ENCODE peak calls at places on chromosomes 6 and 20, in seven cellular contexts. One of them, this sample, is unnamed.

GRCh38 chr6:10720229-10720959 is 2.5 kb upstream of the TMEM14C start:
- DNase-seq in lower lobe of right lung: peak; percentile 74
- DNase-seq in H9: no peak
- DNase-seq in IMR-90: peak; percentile 17
- DNase-seq in CD4-positive, alpha-beta T cell: peak; percentile 52
- DNase-seq in K562: no peak
- DNase-seq in ovary: peak; percentile 54
- DNase-seq in this sample: peak; percentile 15

GRCh38 chr6:104186836-104187235 is 672.9 kb downstream of the HACE1 start:
- DNase-seq in IMR-90: no peak
- DNase-seq in lower lobe of right lung: no peak
- DNase-seq in ovary: no peak
- DNase-seq in K562: no peak
- DNase-seq in H9: no peak
- DNase-seq in CD4-positive, alpha-beta T cell: no peak
- DNase-seq in this sample: no peak

GRCh38 chr20:50442526-50442925 is 67.7 kb upstream of the PTPN1 start:
- DNase-seq in IMR-90: no peak
- DNase-seq in lower lobe of right lung: no peak
- DNase-seq in K562: no peak
- DNase-seq in ovary: no peak
- DNase-seq in H9: no peak
- DNase-seq in CD4-positive, alpha-beta T cell: no peak
- DNase-seq in this sample: no peak

GRCh38 chr20:32546918-32547752 is 38.0 kb downstream of the NOL4L start:
- DNase-seq in lower lobe of right lung: no peak
- DNase-seq in IMR-90: no peak
- DNase-seq in K562: no peak
- DNase-seq in H9: no peak
- DNase-seq in ovary: no peak
- DNase-seq in CD4-positive, alpha-beta T cell: no peak
- DNase-seq in this sample: no peak

GRCh38 chr6:148414836-148415235 is 72.2 kb downstream of the SASH1 start:
- DNase-seq in ovary: no peak
- DNase-seq in lower lobe of right lung: no peak
- DNase-seq in CD4-positive, alpha-beta T cell: no peak
- DNase-seq in H9: no peak
- DNase-seq in K562: no peak
- DNase-seq in IMR-90: peak; percentile 68
- DNase-seq in this sample: peak; percentile 68

GRCh38 chr6:142570221-142570671 is 268.4 kb downstream of the ADGRG6 start:
- DNase-seq in K562: no peak
- DNase-seq in CD4-positive, alpha-beta T cell: no peak
- DNase-seq in ovary: no peak
- DNase-seq in H9: no peak
- DNase-seq in IMR-90: peak; percentile 52
- DNase-seq in lower lobe of right lung: no peak
- DNase-seq in this sample: peak; percentile 58

GRCh38 chr6:142328070-142328469 is 26.3 kb downstream of the ADGRG6 start:
- DNase-seq in K562: no peak
- DNase-seq in IMR-90: no peak
- DNase-seq in lower lobe of right lung: no peak
- DNase-seq in CD4-positive, alpha-beta T cell: no peak
- DNase-seq in H9: no peak
- DNase-seq in ovary: no peak
- DNase-seq in this sample: no peak

GRCh38 chr20:43799150-43799711 is 72.4 kb upstream of the GTSF1L start:
- DNase-seq in H9: no peak
- DNase-seq in lower lobe of right lung: no peak
- DNase-seq in ovary: no peak
- DNase-seq in IMR-90: peak; percentile 37
- DNase-seq in K562: no peak
- DNase-seq in CD4-positive, alpha-beta T cell: no peak
- DNase-seq in this sample: no peak

GRCh38 chr6:165222315-165223025 is 86.9 kb downstream of the C6orf118 start:
- DNase-seq in H9: no peak
- DNase-seq in K562: no peak
- DNase-seq in CD4-positive, alpha-beta T cell: no peak
- DNase-seq in lower lobe of right lung: no peak
- DNase-seq in ovary: no peak
- DNase-seq in IMR-90: no peak
- DNase-seq in this sample: no peak

GRCh38 chr6:20056350-20056992 is 155.8 kb downstream of the MBOAT1 start:
- DNase-seq in IMR-90: peak; percentile 63
- DNase-seq in CD4-positive, alpha-beta T cell: no peak
- DNase-seq in ovary: no peak
- DNase-seq in lower lobe of right lung: no peak
- DNase-seq in K562: peak; percentile 38
- DNase-seq in H9: no peak
- DNase-seq in this sample: peak; percentile 38

GRCh38 chr6:139943391-139943790 is 568.9 kb upstream of the CITED2 start:
- DNase-seq in H9: no peak
- DNase-seq in CD4-positive, alpha-beta T cell: no peak
- DNase-seq in ovary: no peak
- DNase-seq in K562: no peak
- DNase-seq in lower lobe of right lung: no peak
- DNase-seq in IMR-90: peak; percentile 89
- DNase-seq in this sample: peak; percentile 56

GRCh38 chr6:73242001-73242400 is 16.7 kb upstream of the KHDC1L start:
- DNase-seq in ovary: no peak
- DNase-seq in K562: no peak
- DNase-seq in lower lobe of right lung: no peak
- DNase-seq in H9: no peak
- DNase-seq in IMR-90: no peak
- DNase-seq in CD4-positive, alpha-beta T cell: no peak
- DNase-seq in this sample: no peak

GRCh38 chr6:156994215-156995076 is 217.3 kb downstream of the ARID1B start:
- DNase-seq in K562: no peak
- DNase-seq in IMR-90: no peak
- DNase-seq in lower lobe of right lung: no peak
- DNase-seq in ovary: no peak
- DNase-seq in CD4-positive, alpha-beta T cell: no peak
- DNase-seq in H9: no peak
- DNase-seq in this sample: no peak

GRCh38 chr20:58019027-58019849 is 209.2 kb downstream of the ANKRD60 start:
- DNase-seq in K562: no peak
- DNase-seq in ovary: no peak
- DNase-seq in lower lobe of right lung: no peak
- DNase-seq in H9: peak; percentile 24
- DNase-seq in CD4-positive, alpha-beta T cell: no peak
- DNase-seq in IMR-90: peak; percentile 12
- DNase-seq in this sample: no peak

GRCh38 chr6:12504325-12504966 is 212.1 kb upstream of the PHACTR1 start:
- DNase-seq in H9: no peak
- DNase-seq in lower lobe of right lung: no peak
- DNase-seq in CD4-positive, alpha-beta T cell: no peak
- DNase-seq in ovary: no peak
- DNase-seq in IMR-90: peak; percentile 14
- DNase-seq in K562: peak; percentile 42
- DNase-seq in this sample: peak; percentile 32

GRCh38 chr6:155328539-155329459 is 14.5 kb upstream of the TFB1M start:
- DNase-seq in K562: no peak
- DNase-seq in lower lobe of right lung: peak; percentile 69
- DNase-seq in ovary: no peak
- DNase-seq in H9: no peak
- DNase-seq in CD4-positive, alpha-beta T cell: no peak
- DNase-seq in IMR-90: peak; percentile 12
- DNase-seq in this sample: no peak

GRCh38 chr6:132964101-132964867 is 149.9 kb downstream of the RPS12 start:
- DNase-seq in ovary: no peak
- DNase-seq in IMR-90: peak; percentile 87
- DNase-seq in K562: peak; percentile 32
- DNase-seq in CD4-positive, alpha-beta T cell: no peak
- DNase-seq in lower lobe of right lung: no peak
- DNase-seq in H9: no peak
- DNase-seq in this sample: no peak

DNA sequence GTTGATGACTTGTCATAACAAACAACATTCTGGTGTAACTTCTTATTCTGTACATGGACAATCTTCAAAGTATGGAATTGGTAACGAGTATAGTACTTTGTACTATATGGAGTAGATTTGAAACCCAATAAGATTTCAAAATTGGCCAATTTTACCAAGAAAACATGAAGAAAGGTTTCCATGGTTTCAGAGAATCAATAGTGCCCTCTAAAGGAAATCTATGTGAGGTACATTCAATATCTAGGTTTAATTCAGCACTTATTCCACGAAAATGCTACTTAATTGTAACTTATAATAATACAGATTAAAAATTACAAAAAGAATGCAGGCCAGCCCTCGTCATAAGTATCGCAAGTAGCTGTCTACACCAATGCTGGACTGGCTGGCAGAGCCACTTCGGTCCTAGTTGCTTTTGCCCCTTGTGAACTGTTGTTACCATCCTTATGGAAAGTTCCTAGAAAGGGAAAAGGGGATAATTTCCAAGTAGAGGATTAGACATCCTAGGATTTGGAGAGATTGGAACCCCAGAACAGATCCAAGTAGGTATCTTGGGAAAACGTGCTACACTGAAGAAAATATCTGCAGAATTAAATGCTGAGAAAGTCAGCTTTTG is 70.9 kb downstream of the LCA5 start:
- DNase-seq in CD4-positive, alpha-beta T cell: no peak
- DNase-seq in H9: no peak
- DNase-seq in lower lobe of right lung: no peak
- DNase-seq in IMR-90: peak; percentile 39
- DNase-seq in ovary: no peak
- DNase-seq in K562: no peak
- DNase-seq in this sample: peak; percentile 46
- TF ChIP-seq CTCF in CD4-positive, alpha-beta T cell: peak; percentile 30
- TF ChIP-seq CTCF in H9: peak; percentile 77
- TF ChIP-seq CTCF in lower lobe of right lung: peak; percentile 51
- TF ChIP-seq CTCF in IMR-90: peak; percentile 58
- TF ChIP-seq CTCF in ovary: no peak
- TF ChIP-seq CTCF in K562: no peak
- TF ChIP-seq CTCF in this sample: peak; percentile 62

GRCh38 chr6:144330017-144330416 is 44.9 kb downstream of the UTRN start:
- DNase-seq in lower lobe of right lung: no peak
- DNase-seq in H9: no peak
- DNase-seq in K562: no peak
- DNase-seq in CD4-positive, alpha-beta T cell: no peak
- DNase-seq in IMR-90: no peak
- DNase-seq in ovary: no peak
- DNase-seq in this sample: no peak
- H3K27ac ChIP-seq in lower lobe of right lung: peak overlapping the region; percentile 27
- H3K27ac ChIP-seq in H9: peak overlapping the region; percentile 93
- H3K27ac ChIP-seq in K562: no peak overlapping the region
- H3K27ac ChIP-seq in CD4-positive, alpha-beta T cell: no peak overlapping the region
- H3K27ac ChIP-seq in IMR-90: no peak overlapping the region
- H3K27ac ChIP-seq in ovary: no peak overlapping the region
- H3K27ac ChIP-seq in this sample: no peak overlapping the region

GRCh38 chr6:43334466-43335095 is 26.0 kb upstream of the CRIP3 start:
- DNase-seq in lower lobe of right lung: no peak
- DNase-seq in ovary: no peak
- DNase-seq in H9: peak; percentile 36
- DNase-seq in CD4-positive, alpha-beta T cell: no peak
- DNase-seq in IMR-90: peak; percentile 69
- DNase-seq in K562: peak; percentile 65
- DNase-seq in this sample: peak; percentile 58
- TF ChIP-seq CTCF in lower lobe of right lung: peak; percentile 50
- TF ChIP-seq CTCF in ovary: peak; percentile 19
- TF ChIP-seq CTCF in H9: peak; percentile 80
- TF ChIP-seq CTCF in CD4-positive, alpha-beta T cell: peak; percentile 54
- TF ChIP-seq CTCF in IMR-90: peak; percentile 69
- TF ChIP-seq CTCF in K562: peak; percentile 70
- TF ChIP-seq CTCF in this sample: peak; percentile 57

DNA sequence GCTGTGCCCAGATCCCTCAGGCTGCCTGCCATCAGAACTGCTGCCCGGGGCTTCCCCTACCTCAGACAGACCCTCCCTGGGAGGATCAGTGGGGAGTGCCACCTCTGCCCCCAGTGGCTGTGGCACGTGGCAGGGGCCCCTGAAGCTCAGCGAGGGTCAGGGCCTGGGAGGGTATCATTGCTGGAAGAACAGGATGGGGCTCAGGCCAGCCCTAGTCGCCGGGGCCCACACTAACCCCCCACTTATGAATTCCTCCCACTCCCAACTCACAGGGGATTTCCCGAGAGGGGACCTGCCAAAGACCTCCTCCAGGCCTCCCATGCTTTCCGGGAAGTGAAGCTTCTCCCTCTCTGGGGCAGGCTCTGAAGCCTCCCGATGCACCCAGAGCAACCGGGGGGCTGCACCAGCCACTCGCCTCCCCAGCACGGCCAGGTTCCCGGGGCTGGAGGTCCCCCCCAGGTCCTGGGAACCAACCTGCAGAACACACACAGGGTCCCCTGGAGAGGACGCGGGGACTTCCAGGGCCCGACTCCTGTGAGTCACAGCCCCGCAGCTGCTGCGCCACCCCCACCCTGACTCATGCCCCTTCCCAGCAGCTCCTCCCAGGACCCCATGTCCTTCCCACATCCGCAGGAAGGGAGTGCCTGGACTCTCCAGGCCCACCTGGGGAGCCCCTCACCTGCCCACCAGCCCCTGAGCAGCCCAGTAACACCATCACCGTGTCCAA is 2.5 kb downstream of the TNFRSF6B start:
- DNase-seq in ovary: peak; percentile 35
- DNase-seq in IMR-90: peak; percentile 94
- DNase-seq in H9: peak; percentile 39
- DNase-seq in lower lobe of right lung: peak; percentile 47
- DNase-seq in CD4-positive, alpha-beta T cell: no peak
- DNase-seq in K562: peak; percentile 54
- DNase-seq in this sample: peak; percentile 96
- H3K27ac ChIP-seq in ovary: no peak overlapping the region
- H3K27ac ChIP-seq in IMR-90: peak overlapping the region; percentile 76
- H3K27ac ChIP-seq in H9: no peak overlapping the region
- H3K27ac ChIP-seq in lower lobe of right lung: peak overlapping the region; percentile 49
- H3K27ac ChIP-seq in CD4-positive, alpha-beta T cell: no peak overlapping the region
- H3K27ac ChIP-seq in K562: peak overlapping the region; percentile 61
- H3K27ac ChIP-seq in this sample: peak overlapping the region; percentile 97

This sample was measured in RWPE1.